ENCODE peak calls at places on chromosomes 16 and 17, in nine cellular contexts. One of them, this sample, is unnamed.

GRCh38 chr16:88736088-88736487 is 29.8 kb downstream of the CTU2 start:
- DNase-seq in PC-3: no peak
- DNase-seq in CD8-positive, alpha-beta T cell: no peak
- DNase-seq in endodermal cell: no peak
- DNase-seq in neural progenitor cell: no peak
- DNase-seq in endothelial cell of umbilical vein: no peak
- DNase-seq in Panc1: no peak
- DNase-seq in lung: no peak
- DNase-seq in vagina: no peak
- DNase-seq in this sample: no peak

GRCh38 chr16:81707411-81708321 is 71.4 kb upstream of the PLCG2 start:
- DNase-seq in PC-3: peak; percentile 37
- DNase-seq in CD8-positive, alpha-beta T cell: no peak
- DNase-seq in endodermal cell: no peak
- DNase-seq in neural progenitor cell: no peak
- DNase-seq in endothelial cell of umbilical vein: peak; percentile 59
- DNase-seq in Panc1: no peak
- DNase-seq in lung: no peak
- DNase-seq in vagina: no peak
- DNase-seq in this sample: peak; percentile 13

GRCh38 chr16:66618588-66618987 is 14.1 kb downstream of the CMTM3 start:
- DNase-seq in PC-3: peak; percentile 90
- DNase-seq in CD8-positive, alpha-beta T cell: no peak
- DNase-seq in endodermal cell: no peak
- DNase-seq in neural progenitor cell: no peak
- DNase-seq in endothelial cell of umbilical vein: peak; percentile 71
- DNase-seq in Panc1: peak; percentile 81
- DNase-seq in lung: no peak
- DNase-seq in vagina: no peak
- DNase-seq in this sample: peak; percentile 92

GRCh38 chr17:37026534-37026875 is 77.8 kb downstream of the AATF start:
- DNase-seq in PC-3: no peak
- DNase-seq in CD8-positive, alpha-beta T cell: no peak
- DNase-seq in endodermal cell: no peak
- DNase-seq in neural progenitor cell: no peak
- DNase-seq in endothelial cell of umbilical vein: no peak
- DNase-seq in Panc1: no peak
- DNase-seq in lung: no peak
- DNase-seq in vagina: no peak
- DNase-seq in this sample: no peak

GRCh38 chr17:74190154-74190553 is 13.3 kb upstream of the RPL38 start:
- DNase-seq in PC-3: peak; percentile 50
- DNase-seq in CD8-positive, alpha-beta T cell: no peak
- DNase-seq in endodermal cell: peak; percentile 52
- DNase-seq in neural progenitor cell: peak; percentile 53
- DNase-seq in endothelial cell of umbilical vein: peak; percentile 61
- DNase-seq in Panc1: no peak
- DNase-seq in lung: no peak
- DNase-seq in vagina: no peak
- DNase-seq in this sample: peak; percentile 59

GRCh38 chr16:89722392-89723278 is 1.3 kb downstream of the ZNF276 start:
- DNase-seq in PC-3: peak; percentile 82
- DNase-seq in CD8-positive, alpha-beta T cell: peak; percentile 73
- DNase-seq in endodermal cell: peak; percentile 78
- DNase-seq in neural progenitor cell: peak; percentile 43
- DNase-seq in endothelial cell of umbilical vein: peak; percentile 50
- DNase-seq in Panc1: no peak
- DNase-seq in lung: peak; percentile 86
- DNase-seq in vagina: no peak
- DNase-seq in this sample: peak; percentile 15

GRCh38 chr16:17282247-17282646 is 188.5 kb downstream of the XYLT1 start:
- DNase-seq in PC-3: no peak
- DNase-seq in CD8-positive, alpha-beta T cell: no peak
- DNase-seq in endodermal cell: no peak
- DNase-seq in neural progenitor cell: no peak
- DNase-seq in endothelial cell of umbilical vein: no peak
- DNase-seq in Panc1: no peak
- DNase-seq in lung: no peak
- DNase-seq in vagina: no peak
- DNase-seq in this sample: no peak

GRCh38 chr17:58281511-58282011 is 826 bp upstream of the MPO start:
- DNase-seq in PC-3: no peak
- DNase-seq in CD8-positive, alpha-beta T cell: no peak
- DNase-seq in endodermal cell: no peak
- DNase-seq in neural progenitor cell: no peak
- DNase-seq in endothelial cell of umbilical vein: no peak
- DNase-seq in Panc1: no peak
- DNase-seq in lung: no peak
- DNase-seq in vagina: no peak
- DNase-seq in this sample: no peak

GRCh38 chr17:59565171-59565958 is at the start of gene DHX40:
- DNase-seq in PC-3: peak; percentile 91
- DNase-seq in CD8-positive, alpha-beta T cell: peak; percentile 92
- DNase-seq in endodermal cell: peak; percentile 98
- DNase-seq in neural progenitor cell: peak; percentile 96
- DNase-seq in endothelial cell of umbilical vein: peak; percentile 92
- DNase-seq in Panc1: peak; percentile 38
- DNase-seq in lung: peak; percentile 95
- DNase-seq in vagina: peak; percentile 97
- DNase-seq in this sample: peak; percentile 95

GRCh38 chr17:76537578-76538280 is at the start of gene CYGB:
- DNase-seq in PC-3: no peak
- DNase-seq in CD8-positive, alpha-beta T cell: no peak
- DNase-seq in endodermal cell: peak; percentile 89
- DNase-seq in neural progenitor cell: peak; percentile 70
- DNase-seq in endothelial cell of umbilical vein: no peak
- DNase-seq in Panc1: no peak
- DNase-seq in lung: no peak
- DNase-seq in vagina: no peak
- DNase-seq in this sample: no peak

GRCh38 chr17:40679523-40679907 is 14.5 kb upstream of the KRT222 start:
- DNase-seq in PC-3: no peak
- DNase-seq in CD8-positive, alpha-beta T cell: no peak
- DNase-seq in endodermal cell: no peak
- DNase-seq in neural progenitor cell: no peak
- DNase-seq in endothelial cell of umbilical vein: no peak
- DNase-seq in Panc1: no peak
- DNase-seq in lung: no peak
- DNase-seq in vagina: no peak
- DNase-seq in this sample: no peak

GRCh38 chr17:70521821-70522256 is 352.5 kb downstream of the KCNJ2 start:
- DNase-seq in PC-3: peak; percentile 31
- DNase-seq in CD8-positive, alpha-beta T cell: no peak
- DNase-seq in endodermal cell: no peak
- DNase-seq in neural progenitor cell: no peak
- DNase-seq in endothelial cell of umbilical vein: peak; percentile 72
- DNase-seq in Panc1: no peak
- DNase-seq in lung: peak; percentile 57
- DNase-seq in vagina: no peak
- DNase-seq in this sample: peak; percentile 5

GRCh38 chr17:10492004-10492403 is 22.6 kb upstream of the MYH4 start:
- DNase-seq in PC-3: no peak
- DNase-seq in CD8-positive, alpha-beta T cell: no peak
- DNase-seq in endodermal cell: no peak
- DNase-seq in neural progenitor cell: no peak
- DNase-seq in endothelial cell of umbilical vein: no peak
- DNase-seq in Panc1: no peak
- DNase-seq in lung: no peak
- DNase-seq in vagina: no peak
- DNase-seq in this sample: no peak

DNA sequence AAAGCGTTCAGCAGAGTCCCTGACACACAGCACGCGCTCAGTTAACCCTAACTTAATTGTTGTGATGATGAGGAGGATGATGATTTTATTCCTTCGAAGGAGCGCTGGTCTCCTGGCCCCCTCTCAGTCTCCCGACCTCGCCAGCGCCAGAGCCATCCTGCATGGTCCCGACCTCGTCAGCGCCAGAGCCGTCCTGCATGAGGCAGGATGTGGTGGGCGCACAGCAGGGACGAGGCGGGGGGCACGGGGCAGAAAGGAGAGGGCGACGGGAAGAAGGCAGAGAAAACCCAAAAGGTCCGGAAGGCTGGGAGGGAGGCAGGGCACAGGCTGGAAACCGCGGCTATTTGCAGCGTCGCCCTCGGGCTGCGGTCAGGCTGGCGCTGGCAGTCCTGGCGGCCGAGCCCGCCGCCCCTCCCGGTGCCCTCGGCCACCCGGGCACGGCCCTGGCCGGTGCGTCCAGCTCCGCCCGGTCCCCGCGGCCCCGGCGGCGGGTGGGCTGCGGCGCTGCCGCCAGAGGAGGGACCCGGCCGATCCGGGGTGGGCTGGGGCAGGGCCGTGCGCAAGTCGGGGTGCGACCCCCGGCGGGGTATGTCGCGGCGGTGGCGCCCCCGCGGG is 3.0 kb upstream of the TAC4 start:
- DNase-seq in PC-3: peak; percentile 21
- DNase-seq in CD8-positive, alpha-beta T cell: peak; percentile 5
- DNase-seq in endodermal cell: peak; percentile 76
- DNase-seq in neural progenitor cell: peak; percentile 54
- DNase-seq in endothelial cell of umbilical vein: peak; percentile 39
- DNase-seq in Panc1: no peak
- DNase-seq in lung: no peak
- DNase-seq in vagina: no peak
- DNase-seq in this sample: no peak
- H3K27ac ChIP-seq in PC-3: no peak overlapping the region
- H3K27ac ChIP-seq in CD8-positive, alpha-beta T cell: peak overlapping the region; percentile 59
- H3K27ac ChIP-seq in endodermal cell: no peak overlapping the region
- H3K27ac ChIP-seq in neural progenitor cell: no peak overlapping the region
- H3K27ac ChIP-seq in endothelial cell of umbilical vein: peak overlapping the region; percentile 1
- H3K27ac ChIP-seq in Panc1: no peak overlapping the region
- H3K27ac ChIP-seq in lung: no peak overlapping the region
- H3K27ac ChIP-seq in vagina: peak overlapping the region; percentile 56
- H3K27ac ChIP-seq in this sample: no peak overlapping the region

DNA sequence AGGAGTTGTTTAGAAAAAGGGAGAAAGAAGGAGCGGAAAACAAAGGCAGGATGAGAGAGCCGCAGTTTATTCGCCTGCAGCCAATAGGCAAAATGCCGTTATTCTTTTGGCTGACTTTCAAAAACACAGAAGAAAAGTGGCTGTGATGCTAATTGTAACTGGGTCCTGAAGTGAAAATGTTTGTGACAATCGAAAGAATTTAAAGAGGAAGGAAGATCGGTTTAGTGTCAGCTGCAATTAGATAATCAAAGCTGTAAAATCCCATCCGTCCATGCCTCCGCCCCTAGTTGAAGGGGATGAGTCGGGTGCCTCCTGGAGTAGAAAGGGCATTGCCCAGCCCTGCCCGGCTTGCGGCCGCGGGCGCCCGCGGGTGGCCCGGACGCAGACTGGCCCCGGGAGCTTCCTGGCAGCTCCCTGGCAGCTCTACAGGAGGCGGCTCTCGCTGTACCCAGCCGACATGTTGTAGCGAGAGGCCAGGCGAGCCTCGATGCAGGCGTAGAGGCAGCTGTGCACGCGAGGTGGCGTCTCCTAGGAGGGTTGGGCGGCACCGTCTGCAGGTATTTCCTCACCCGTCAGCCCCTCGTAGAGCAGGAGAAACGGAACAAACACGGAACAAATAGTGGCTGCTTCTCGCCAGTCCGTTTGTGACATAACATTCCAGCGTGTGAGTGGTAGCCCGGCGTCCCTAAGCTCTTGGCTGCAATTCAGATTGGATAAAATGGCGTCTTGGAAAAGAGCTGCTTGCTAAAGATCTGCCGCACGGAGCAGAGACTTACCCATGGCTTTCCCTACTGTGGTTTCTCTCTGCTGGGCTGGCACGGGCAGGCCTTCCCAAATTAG is 82.3 kb downstream of the TNRC6C start:
- DNase-seq in PC-3: peak; percentile 80
- DNase-seq in CD8-positive, alpha-beta T cell: peak; percentile 18
- DNase-seq in endodermal cell: peak; percentile 75
- DNase-seq in neural progenitor cell: no peak
- DNase-seq in endothelial cell of umbilical vein: peak; percentile 85
- DNase-seq in Panc1: no peak
- DNase-seq in lung: peak; percentile 67
- DNase-seq in vagina: no peak
- DNase-seq in this sample: peak; percentile 43
- TF ChIP-seq CTCF in PC-3: peak; percentile 41
- TF ChIP-seq CTCF in CD8-positive, alpha-beta T cell: no peak
- TF ChIP-seq CTCF in endodermal cell: no peak
- TF ChIP-seq CTCF in neural progenitor cell: no peak
- TF ChIP-seq CTCF in endothelial cell of umbilical vein: no peak
- TF ChIP-seq CTCF in Panc1: no peak
- TF ChIP-seq CTCF in lung: no peak
- TF ChIP-seq CTCF in vagina: no peak
- TF ChIP-seq CTCF in this sample: no peak

DNA sequence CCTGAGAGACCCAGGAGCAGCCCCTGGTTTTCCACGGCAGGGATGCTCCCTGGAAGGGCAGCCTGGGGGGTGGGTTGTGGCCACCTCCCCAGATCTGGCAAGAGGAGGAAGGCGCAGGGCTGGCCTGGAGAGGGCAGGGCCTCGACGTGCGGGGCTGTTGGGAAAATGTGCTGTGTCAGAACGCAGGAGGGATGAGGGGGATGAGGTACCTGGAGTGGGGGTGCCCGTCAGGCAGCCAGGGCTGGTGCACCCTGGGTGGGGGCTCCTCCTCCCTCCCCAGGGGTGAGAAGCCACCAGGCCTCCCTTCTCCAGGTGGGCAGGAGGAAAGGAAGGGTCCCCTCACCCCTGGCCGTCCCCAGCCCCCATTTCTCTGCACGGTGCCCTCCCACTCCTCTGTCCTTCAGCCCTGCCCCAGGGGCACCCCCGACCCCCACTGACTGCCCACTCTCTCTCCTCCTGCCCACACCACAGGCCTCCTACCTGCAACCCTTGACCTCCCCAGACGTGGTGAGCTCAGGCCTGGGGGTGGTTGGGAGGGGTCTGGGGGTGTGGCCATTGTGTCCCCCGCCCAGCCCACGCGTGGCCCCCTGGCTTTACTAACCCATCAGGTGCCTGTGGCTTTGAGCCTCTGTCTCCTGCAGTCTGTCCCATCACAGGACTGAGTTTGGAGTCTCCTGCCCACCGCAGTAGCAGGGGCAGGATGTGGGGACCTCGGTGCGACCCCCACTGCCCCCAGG is 39.6 kb downstream of the BAHCC1 start:
- DNase-seq in PC-3: no peak
- DNase-seq in CD8-positive, alpha-beta T cell: no peak
- DNase-seq in endodermal cell: no peak
- DNase-seq in neural progenitor cell: no peak
- DNase-seq in endothelial cell of umbilical vein: no peak
- DNase-seq in Panc1: no peak
- DNase-seq in lung: no peak
- DNase-seq in vagina: no peak
- DNase-seq in this sample: no peak
- H3K4me3 ChIP-seq in PC-3: no peak overlapping the region
- H3K4me3 ChIP-seq in CD8-positive, alpha-beta T cell: no peak overlapping the region
- H3K4me3 ChIP-seq in endodermal cell: no peak overlapping the region
- H3K4me3 ChIP-seq in neural progenitor cell: no peak overlapping the region
- H3K4me3 ChIP-seq in endothelial cell of umbilical vein: no peak overlapping the region
- H3K4me3 ChIP-seq in Panc1: no peak overlapping the region
- H3K4me3 ChIP-seq in lung: no peak overlapping the region
- H3K4me3 ChIP-seq in vagina: no peak overlapping the region
- H3K4me3 ChIP-seq in this sample: no peak overlapping the region

DNA sequence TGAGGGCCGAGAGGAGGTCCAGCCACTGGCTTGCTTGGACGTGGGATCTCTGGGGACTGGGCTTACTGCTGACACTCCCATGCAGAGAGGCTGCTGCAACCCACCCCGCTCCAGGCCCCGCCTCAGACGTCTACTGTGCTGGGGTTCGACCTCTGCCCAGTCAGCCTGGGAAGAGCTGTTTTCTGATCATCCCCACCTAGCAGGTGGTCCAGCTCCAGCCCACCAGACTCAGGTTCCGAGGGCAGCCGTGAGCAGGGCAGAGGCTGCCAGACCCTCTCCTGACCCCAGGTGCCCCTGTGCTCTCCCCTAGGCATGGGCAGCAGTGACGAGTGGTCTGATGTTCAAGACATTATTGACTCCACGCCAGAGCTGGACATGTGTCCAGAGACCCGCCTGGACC is 23.4 kb downstream of the NME3 start:
- DNase-seq in PC-3: no peak
- DNase-seq in CD8-positive, alpha-beta T cell: no peak
- DNase-seq in endodermal cell: no peak
- DNase-seq in neural progenitor cell: no peak
- DNase-seq in endothelial cell of umbilical vein: no peak
- DNase-seq in Panc1: no peak
- DNase-seq in lung: no peak
- DNase-seq in vagina: no peak
- DNase-seq in this sample: no peak
- H3K27ac ChIP-seq in PC-3: no peak overlapping the region
- H3K27ac ChIP-seq in CD8-positive, alpha-beta T cell: no peak overlapping the region
- H3K27ac ChIP-seq in endodermal cell: no peak overlapping the region
- H3K27ac ChIP-seq in neural progenitor cell: no peak overlapping the region
- H3K27ac ChIP-seq in endothelial cell of umbilical vein: no peak overlapping the region
- H3K27ac ChIP-seq in Panc1: no peak overlapping the region
- H3K27ac ChIP-seq in lung: no peak overlapping the region
- H3K27ac ChIP-seq in vagina: no peak overlapping the region
- H3K27ac ChIP-seq in this sample: no peak overlapping the region